ENCODE peak calls at places on chromosomes 11 and 22, in five cellular contexts. T is stimulated activated CD4-positive, alpha-beta T cell treated with anti-CD3 and anti-CD28 coated beads, Interleukin-4, amount 100 ng/mL, for 1 hour; R is HS-27A; N is spleen; B is H9. L is an unnamed sample.

GRCh38 chr11:45927332-45927683 is 4.9 kb downstream of the LARGE2 start:
- DNase-seq in T (no peak), R (no peak), N (peak), B (peak), L (no peak)

GRCh38 chr11:76560219-76560618 is 110.3 kb downstream of the LRRC32 start:
- DNase-seq in T (no peak), R (no peak), N (no peak), B (no peak), L (no peak)

GRCh38 chr22:28112548-28113043 is 193.5 kb upstream of the PITPNB start:
- DNase-seq in T (no peak), R (no peak), N (no peak), B (peak), L (no peak)

GRCh38 chr22:36201630-36202312 is at the start of gene APOL4:
- DNase-seq in T (no peak), R (no peak), N (no peak), B (no peak), L (no peak)

GRCh38 chr11:65501005-65501529 is 2.2 kb downstream of the MALAT1 start:
- DNase-seq in T (no peak), R (peak), N (no peak), B (no peak), L (no peak)

GRCh38 chr22:27873476-27873875 is 45.6 kb downstream of the PITPNB start:
- DNase-seq in T (no peak), R (no peak), N (no peak), B (no peak), L (no peak)

GRCh38 chr11:59201376-59201775 is 11.4 kb downstream of the MPEG1 start:
- DNase-seq in T (no peak), R (no peak), N (no peak), B (peak), L (no peak)

GRCh38 chr11:35144811-35145210 is 5.8 kb downstream of the CD44 start:
- DNase-seq in T (no peak), R (no peak), N (no peak), B (no peak), L (no peak)

GRCh38 chr11:17209939-17210245 is 2.1 kb upstream of the PIK3C2A start:
- DNase-seq in T (no peak), R (no peak), N (no peak), B (no peak), L (no peak)

GRCh38 chr11:95157824-95158223 is 68.2 kb downstream of the ENDOD1 start:
- DNase-seq in T (no peak), R (no peak), N (no peak), B (no peak), L (no peak)

GRCh38 chr11:73415854-73416615 is 39.8 kb downstream of the RELT start:
- DNase-seq in T (no peak), R (no peak), N (no peak), B (no peak), L (no peak)

GRCh38 chr11:130945945-130946344 is 29.7 kb upstream of the SNX19 start:
- DNase-seq in T (no peak), R (no peak), N (no peak), B (no peak), L (no peak)

GRCh38 chr11:73321342-73322110 is 13.4 kb downstream of the ARHGEF17 start:
- DNase-seq in T (no peak), R (no peak), N (no peak), B (no peak), L (no peak)

GRCh38 chr11:123745764-123746451 is 4.4 kb upstream of the ZNF202 start:
- DNase-seq in T (no peak), R (no peak), N (no peak), B (peak), L (no peak)

GRCh38 chr22:50012201-50013181 is at the start of gene IL17REL:
- DNase-seq in T (no peak), R (no peak), N (no peak), B (peak), L (no peak)

L was measured in CD8-positive, alpha-beta T cell.